ENCODE peak calls at places on chromosome 10, in eight cellular contexts. S is NB4, C is gastrocnemius medialis, Z is HFF-Myc, B is glutamatergic neuron, H is RWPE1, Q is dorsolateral prefrontal cortex, K is cardiac muscle cell. P is an unnamed sample.

GRCh38 chr10:44968101-44968886 is 8.7 kb downstream of the RASSF4 start:
- DNase-seq in Z (no peak), K (peak; percentile 83), H (no peak), S (peak; percentile 99), B (no peak), Q (no peak), C (no peak), P (peak; percentile 70)

GRCh38 chr10:100733319-100733718 is 12.1 kb upstream of the PAX2 start:
- DNase-seq in H (no peak), B (no peak), S (no peak), Z (no peak), K (no peak), C (no peak), Q (no peak), P (no peak)

GRCh38 chr10:63415635-63416244 is 50.0 kb downstream of the JMJD1C start:
- DNase-seq in H (no peak), K (no peak), C (no peak), Q (no peak), B (no peak), Z (no peak), S (peak; percentile 32), P (no peak)

GRCh38 chr10:8331387-8331786 is 276.9 kb downstream of the GATA3 start:
- DNase-seq in K (no peak), H (no peak), S (no peak), Q (no peak), C (no peak), Z (no peak), B (no peak), P (no peak)

GRCh38 chr10:3907514-3907913 is 122.5 kb upstream of the KLF6 start:
- DNase-seq in S (no peak), K (peak; percentile 55), Q (no peak), Z (no peak), C (peak; percentile 19), B (no peak), H (no peak), P (peak; percentile 66)

GRCh38 chr10:23472181-23472580 is 33.3 kb downstream of the OTUD1 start:
- DNase-seq in H (no peak), C (no peak), S (no peak), B (no peak), Z (no peak), K (no peak), Q (no peak), P (no peak)

GRCh38 chr10:17006631-17007161 is 122.9 kb downstream of the CUBN start:
- DNase-seq in H (no peak), B (no peak), K (peak; percentile 54), S (no peak), Q (no peak), Z (no peak), C (no peak), P (no peak)

GRCh38 chr10:70758757-70759514 is 26.2 kb downstream of the TBATA start:
- DNase-seq in C (peak; percentile 34), B (peak; percentile 80), Q (peak; percentile 71), H (peak; percentile 71), S (peak; percentile 81), K (peak; percentile 79), Z (peak; percentile 51), P (peak; percentile 85)

GRCh38 chr10:125720002-125720382 is 483 bp downstream of the EDRF1 start:
- DNase-seq in Q (no peak), C (no peak), S (peak; percentile 23), K (peak; percentile 7), Z (no peak), H (no peak), B (no peak), P (peak; percentile 16)

GRCh38 chr10:94324609-94325233 is 38.0 kb downstream of the NOC3L start:
- DNase-seq in H (no peak), C (no peak), B (no peak), K (no peak), Q (no peak), Z (no peak), S (no peak), P (no peak)

GRCh38 chr10:7218974-7219373 is 191.9 kb downstream of the SFMBT2 start:
- DNase-seq in H (no peak), Z (no peak), B (no peak), K (peak; percentile 6), Q (no peak), C (no peak), S (no peak), P (peak; percentile 14)

GRCh38 chr10:69855346-69856163 is 53.8 kb downstream of the COL13A1 start:
- DNase-seq in Z (no peak), S (no peak), H (no peak), Q (peak; percentile 19), C (no peak), B (no peak), K (no peak), P (peak; percentile 44)

GRCh38 chr10:29961351-29961750 is 98.0 kb downstream of the JCAD start:
- DNase-seq in Z (no peak), H (no peak), S (no peak), C (no peak), Q (no peak), B (no peak), K (no peak), P (no peak)

GRCh38 chr10:102140218-102140617 is 7.4 kb downstream of the PPRC1 start:
- DNase-seq in C (no peak), Z (no peak), S (no peak), Q (no peak), B (no peak), K (no peak), H (no peak), P (no peak)

GRCh38 chr10:77230194-77230593 is 407.4 kb downstream of the KCNMA1 start:
- DNase-seq in B (no peak), H (no peak), S (peak; percentile 19), K (peak; percentile 51), Q (no peak), Z (no peak), C (no peak), P (peak; percentile 89)

GRCh38 chr10:13066527-13066926 is 33.4 kb upstream of the OPTN start:
- DNase-seq in B (no peak), K (no peak), C (no peak), Z (no peak), Q (no peak), H (no peak), S (peak; percentile 9), P (no peak)

GRCh38 chr10:63866075-63866746 is 345.0 kb downstream of the REEP3 start:
- DNase-seq in Q (peak; percentile 21), S (peak; percentile 69), B (peak; percentile 75), C (no peak), K (peak; percentile 77), Z (peak; percentile 16), H (peak; percentile 69), P (peak; percentile 61)

GRCh38 chr10:43229208-43230061 is 37.4 kb downstream of the RASGEF1A start:
- DNase-seq in Q (peak; percentile 22), H (no peak), K (no peak), Z (no peak), S (no peak), B (peak; percentile 45), C (no peak), P (no peak)

GRCh38 chr10:77355844-77356243 is 281.8 kb downstream of the KCNMA1 start:
- DNase-seq in B (no peak), Q (no peak), H (peak; percentile 89), S (no peak), K (peak; percentile 31), C (no peak), Z (peak; percentile 89), P (peak; percentile 75)

GRCh38 chr10:13990918-13991317 is 339.8 kb downstream of the FRMD4A start:
- DNase-seq in K (peak; percentile 75), B (no peak), S (no peak), H (no peak), Z (no peak), Q (no peak), C (no peak), P (peak; percentile 89)

GRCh38 chr10:94358480-94358879 is 4.3 kb downstream of the NOC3L start:
- DNase-seq in C (no peak), K (peak; percentile 90), Q (no peak), S (no peak), Z (peak; percentile 85), B (no peak), H (peak; percentile 81), P (peak; percentile 88)

GRCh38 chr10:118827466-118828155 is 72.8 kb upstream of the CACUL1 start:
- DNase-seq in K (no peak), C (no peak), H (no peak), Z (no peak), S (no peak), Q (no peak), B (no peak), P (no peak)
- TF ChIP-seq CTCF in K (peak; percentile 31), C (no peak), H (peak; percentile 15), Z (peak; percentile 49), S (peak; percentile 56), Q (no peak), B (peak; percentile 41), P (no peak)

DNA sequence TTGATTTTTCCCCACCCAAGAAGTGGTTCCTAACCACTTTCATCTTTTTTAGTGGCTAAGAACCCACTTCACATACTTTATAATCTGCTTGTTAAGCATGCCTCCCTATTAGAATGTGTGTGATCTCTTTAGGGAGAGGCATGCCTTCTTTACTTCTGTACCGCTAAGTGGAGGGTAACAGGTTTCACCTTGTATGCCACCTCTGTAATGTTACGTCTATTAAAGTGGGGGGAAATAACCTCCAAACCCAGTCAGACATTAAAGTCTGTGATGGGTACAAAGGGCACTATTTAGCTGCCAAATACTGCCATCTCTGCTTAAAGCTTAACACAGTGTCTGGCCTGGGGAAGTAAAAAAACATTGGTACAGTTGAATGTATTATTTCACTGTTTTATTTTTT is 51.9 kb downstream of the EPC1 start:
- DNase-seq in C (no peak), K (no peak), Z (no peak), B (no peak), Q (no peak), S (no peak), H (no peak), P (no peak)
- TF ChIP-seq CTCF in C (no peak), K (no peak), Z (no peak), B (no peak), Q (no peak), S (no peak), H (no peak), P (no peak)

DNA sequence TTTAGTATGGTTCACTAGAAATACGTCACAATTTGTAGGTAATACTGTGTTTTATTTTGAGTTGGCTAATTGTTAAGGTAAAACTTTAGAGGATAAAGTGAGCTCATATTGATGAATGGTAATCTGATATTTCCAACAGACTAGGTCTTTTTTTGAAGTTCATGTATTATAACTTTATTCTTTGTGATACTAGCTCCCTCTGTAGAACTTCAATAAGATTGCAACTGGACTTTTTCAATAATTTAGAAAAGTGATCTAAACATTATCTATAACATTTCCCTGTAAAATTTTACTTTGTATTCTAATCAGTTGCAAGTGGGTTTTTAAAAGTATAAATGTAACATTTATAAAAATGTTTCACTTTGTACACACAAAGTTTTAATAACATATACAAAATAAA is 83.5 kb downstream of the ADK start:
- DNase-seq in Q (no peak), B (no peak), C (no peak), H (peak; percentile 29), S (no peak), K (no peak), Z (no peak), P (peak; percentile 46)
- TF ChIP-seq CTCF in Q (peak; percentile 58), B (no peak), C (peak; percentile 8), H (peak; percentile 61), S (no peak), K (peak; percentile 50), Z (no peak), P (peak; percentile 50)

DNA sequence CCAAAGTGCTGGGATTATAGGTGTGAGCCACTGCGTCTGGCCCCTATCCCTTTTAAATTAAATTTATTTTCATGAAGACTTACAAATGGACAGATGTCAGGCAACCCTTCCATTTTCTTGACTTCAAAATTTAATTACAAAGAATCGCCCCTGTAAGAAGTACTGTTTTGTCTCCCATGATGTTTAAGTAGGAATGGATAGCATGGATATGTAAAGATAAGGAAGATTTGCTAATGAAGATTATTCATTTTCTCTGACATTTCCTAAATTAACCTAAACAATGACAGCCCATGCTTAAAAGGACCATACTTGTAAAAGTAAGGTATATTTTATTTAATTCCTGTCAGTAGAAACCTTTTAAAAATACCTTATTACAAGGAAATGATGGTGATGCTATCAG is 552.9 kb downstream of the GFRA1 start:
- DNase-seq in Z (no peak), H (no peak), S (no peak), B (no peak), C (no peak), Q (no peak), K (no peak), P (no peak)
- TF ChIP-seq CTCF in Z (no peak), H (no peak), S (no peak), B (no peak), C (no peak), Q (no peak), K (no peak), P (no peak)

P was measured in fibroblast of the aortic adventitia.